ENCODE peak calls at places on chromosomes 5 and 9, in six cellular contexts. One of them, this sample, is unnamed. For H3K4me1, H3K27me3 and H3K36me3, the result is how much of the 10 kb centered on the place peaks cover.

GRCh38 chr5:102858808-102859207 is 103.7 kb downstream of the PAM start:
- DNase-seq in CD8-positive, alpha-beta T cell: no peak
- DNase-seq in effector memory CD4-positive, alpha-beta T cell: no peak
- DNase-seq in psoas muscle: no peak
- DNase-seq in tibial artery: no peak
- DNase-seq in Caco-2: no peak
- DNase-seq in this sample: no peak

GRCh38 chr9:21761309-21761901 is 41.0 kb upstream of the MTAP start:
- DNase-seq in CD8-positive, alpha-beta T cell: no peak
- DNase-seq in effector memory CD4-positive, alpha-beta T cell: no peak
- DNase-seq in psoas muscle: no peak
- DNase-seq in tibial artery: no peak
- DNase-seq in Caco-2: no peak
- DNase-seq in this sample: no peak

GRCh38 chr5:1748271-1748670 is 51.4 kb downstream of the MRPL36 start:
- DNase-seq in CD8-positive, alpha-beta T cell: no peak
- DNase-seq in effector memory CD4-positive, alpha-beta T cell: no peak
- DNase-seq in psoas muscle: peak
- DNase-seq in tibial artery: peak
- DNase-seq in Caco-2: no peak
- DNase-seq in this sample: no peak

GRCh38 chr9:137178939-137179630 is 7.2 kb upstream of the TMEM210 start:
- DNase-seq in CD8-positive, alpha-beta T cell: no peak
- DNase-seq in effector memory CD4-positive, alpha-beta T cell: no peak
- DNase-seq in psoas muscle: no peak
- DNase-seq in tibial artery: no peak
- DNase-seq in Caco-2: no peak
- DNase-seq in this sample: no peak

GRCh38 chr9:4299006-4299795 is 667 bp downstream of the GLIS3 start:
- DNase-seq in CD8-positive, alpha-beta T cell: no peak
- DNase-seq in effector memory CD4-positive, alpha-beta T cell: no peak
- DNase-seq in psoas muscle: peak
- DNase-seq in tibial artery: peak
- DNase-seq in Caco-2: no peak
- DNase-seq in this sample: peak

GRCh38 chr5:95804765-95805539 is 17.6 kb downstream of the GLRX start:
- DNase-seq in CD8-positive, alpha-beta T cell: no peak
- DNase-seq in effector memory CD4-positive, alpha-beta T cell: no peak
- DNase-seq in psoas muscle: no peak
- DNase-seq in tibial artery: no peak
- DNase-seq in Caco-2: no peak
- DNase-seq in this sample: no peak

GRCh38 chr9:4366649-4367330 is 66.9 kb upstream of the GLIS3 start:
- DNase-seq in CD8-positive, alpha-beta T cell: no peak
- DNase-seq in effector memory CD4-positive, alpha-beta T cell: peak
- DNase-seq in psoas muscle: no peak
- DNase-seq in tibial artery: no peak
- DNase-seq in Caco-2: peak
- DNase-seq in this sample: no peak

GRCh38 chr5:62616615-62617277 is 38.1 kb downstream of the LRRC70 start:
- DNase-seq in CD8-positive, alpha-beta T cell: no peak
- DNase-seq in effector memory CD4-positive, alpha-beta T cell: no peak
- DNase-seq in psoas muscle: no peak
- DNase-seq in tibial artery: no peak
- DNase-seq in Caco-2: no peak
- DNase-seq in this sample: no peak

GRCh38 chr5:3597727-3598082 is 2.1 kb downstream of the IRX1 start:
- DNase-seq in CD8-positive, alpha-beta T cell: no peak
- DNase-seq in effector memory CD4-positive, alpha-beta T cell: no peak
- DNase-seq in psoas muscle: no peak
- DNase-seq in tibial artery: no peak
- DNase-seq in Caco-2: no peak
- DNase-seq in this sample: no peak
- H3K4me1 ChIP-seq in CD8-positive, alpha-beta T cell: under half
- H3K4me1 ChIP-seq in effector memory CD4-positive, alpha-beta T cell: under half
- H3K4me1 ChIP-seq in psoas muscle: under half
- H3K4me1 ChIP-seq in tibial artery: under half
- H3K4me1 ChIP-seq in Caco-2: under half
- H3K4me1 ChIP-seq in this sample: under half

GRCh38 chr5:93620487-93621339 is 37.7 kb downstream of the NR2F1 start:
- DNase-seq in CD8-positive, alpha-beta T cell: peak
- DNase-seq in effector memory CD4-positive, alpha-beta T cell: peak
- DNase-seq in psoas muscle: peak
- DNase-seq in tibial artery: peak
- DNase-seq in Caco-2: peak
- DNase-seq in this sample: peak
- H3K27me3 ChIP-seq in CD8-positive, alpha-beta T cell: under half
- H3K27me3 ChIP-seq in effector memory CD4-positive, alpha-beta T cell: under half
- H3K27me3 ChIP-seq in psoas muscle: under half
- H3K27me3 ChIP-seq in tibial artery: under half
- H3K27me3 ChIP-seq in Caco-2: under half
- H3K27me3 ChIP-seq in this sample: under half

GRCh38 chr9:27564031-27564430 is 9.2 kb downstream of the C9orf72 start:
- DNase-seq in CD8-positive, alpha-beta T cell: no peak
- DNase-seq in effector memory CD4-positive, alpha-beta T cell: no peak
- DNase-seq in psoas muscle: no peak
- DNase-seq in tibial artery: no peak
- DNase-seq in Caco-2: no peak
- DNase-seq in this sample: no peak

GRCh38 chr9:27558307-27558706 is 15.0 kb downstream of the C9orf72 start:
- DNase-seq in CD8-positive, alpha-beta T cell: no peak
- DNase-seq in effector memory CD4-positive, alpha-beta T cell: no peak
- DNase-seq in psoas muscle: no peak
- DNase-seq in tibial artery: no peak
- DNase-seq in Caco-2: no peak
- DNase-seq in this sample: no peak

GRCh38 chr9:27564685-27565084 is 8.6 kb downstream of the C9orf72 start:
- DNase-seq in CD8-positive, alpha-beta T cell: no peak
- DNase-seq in effector memory CD4-positive, alpha-beta T cell: no peak
- DNase-seq in psoas muscle: no peak
- DNase-seq in tibial artery: no peak
- DNase-seq in Caco-2: no peak
- DNase-seq in this sample: no peak

GRCh38 chr9:27561697-27562096 is 11.6 kb downstream of the C9orf72 start:
- DNase-seq in CD8-positive, alpha-beta T cell: no peak
- DNase-seq in effector memory CD4-positive, alpha-beta T cell: no peak
- DNase-seq in psoas muscle: no peak
- DNase-seq in tibial artery: no peak
- DNase-seq in Caco-2: no peak
- DNase-seq in this sample: no peak

GRCh38 chr9:27560457-27560856 is 12.8 kb downstream of the C9orf72 start:
- DNase-seq in CD8-positive, alpha-beta T cell: no peak
- DNase-seq in effector memory CD4-positive, alpha-beta T cell: no peak
- DNase-seq in psoas muscle: no peak
- DNase-seq in tibial artery: no peak
- DNase-seq in Caco-2: no peak
- DNase-seq in this sample: no peak
- H3K36me3 ChIP-seq in CD8-positive, alpha-beta T cell: under half
- H3K36me3 ChIP-seq in effector memory CD4-positive, alpha-beta T cell: under half
- H3K36me3 ChIP-seq in psoas muscle: under half
- H3K36me3 ChIP-seq in tibial artery: under half
- H3K36me3 ChIP-seq in Caco-2: under half
- H3K36me3 ChIP-seq in this sample: under half

DNA sequence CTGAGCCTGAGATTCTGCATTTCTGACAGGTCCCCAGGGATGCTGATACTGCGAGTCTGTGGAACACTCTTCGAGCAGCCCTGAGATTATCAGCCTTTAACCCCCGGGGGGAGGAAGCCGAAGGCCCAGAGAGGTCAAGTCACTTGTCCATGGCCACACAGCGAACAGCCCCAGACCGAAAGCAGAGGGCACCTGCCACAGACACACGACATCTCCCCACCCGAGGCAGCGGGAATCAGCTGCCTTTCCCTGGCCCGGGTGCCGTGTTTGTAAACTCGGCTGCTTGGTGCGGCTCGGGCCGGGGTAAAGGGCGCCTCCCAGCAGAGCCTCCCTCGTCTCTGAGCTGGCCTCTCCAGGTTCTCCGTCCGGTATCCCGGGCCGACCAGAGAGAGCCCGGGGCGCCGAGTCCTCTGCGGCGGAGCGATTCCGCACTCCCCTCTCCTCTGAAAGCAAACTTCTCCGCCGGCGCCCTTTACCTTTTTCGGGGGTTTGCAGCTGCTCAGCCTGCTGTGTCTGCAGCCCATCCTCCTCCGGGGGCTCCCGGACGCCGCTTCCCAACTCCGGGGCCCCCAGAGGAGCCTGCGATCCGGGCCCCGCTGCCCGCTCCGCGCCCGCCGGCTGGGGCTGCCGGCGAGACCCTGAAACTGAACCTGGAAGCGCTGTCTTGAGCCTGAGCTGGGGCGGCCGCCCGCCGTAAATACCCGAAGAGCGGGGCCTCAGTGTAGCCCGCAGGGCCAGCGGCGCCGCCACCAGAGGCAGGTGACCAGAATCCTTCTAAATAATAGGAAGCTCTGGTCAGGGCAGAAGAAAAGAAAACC is at the start of gene CCDC69:
- DNase-seq in CD8-positive, alpha-beta T cell: peak
- DNase-seq in effector memory CD4-positive, alpha-beta T cell: peak
- DNase-seq in psoas muscle: peak
- DNase-seq in tibial artery: peak
- DNase-seq in Caco-2: peak
- DNase-seq in this sample: peak
- H3K4me1 ChIP-seq in CD8-positive, alpha-beta T cell: half or more
- H3K4me1 ChIP-seq in effector memory CD4-positive, alpha-beta T cell: under half
- H3K4me1 ChIP-seq in psoas muscle: under half
- H3K4me1 ChIP-seq in tibial artery: under half
- H3K4me1 ChIP-seq in Caco-2: under half
- H3K4me1 ChIP-seq in this sample: under half

GRCh38 chr5:168985454-168985853 is 315.5 kb downstream of the SLIT3 start:
- DNase-seq in CD8-positive, alpha-beta T cell: no peak
- DNase-seq in effector memory CD4-positive, alpha-beta T cell: no peak
- DNase-seq in psoas muscle: no peak
- DNase-seq in tibial artery: no peak
- DNase-seq in Caco-2: no peak
- DNase-seq in this sample: no peak

GRCh38 chr5:168988699-168989098 is 312.2 kb downstream of the SLIT3 start:
- DNase-seq in CD8-positive, alpha-beta T cell: no peak
- DNase-seq in effector memory CD4-positive, alpha-beta T cell: no peak
- DNase-seq in psoas muscle: no peak
- DNase-seq in tibial artery: no peak
- DNase-seq in Caco-2: no peak
- DNase-seq in this sample: no peak

GRCh38 chr5:168984135-168984675 is 316.7 kb downstream of the SLIT3 start:
- DNase-seq in CD8-positive, alpha-beta T cell: no peak
- DNase-seq in effector memory CD4-positive, alpha-beta T cell: no peak
- DNase-seq in psoas muscle: no peak
- DNase-seq in tibial artery: no peak
- DNase-seq in Caco-2: no peak
- DNase-seq in this sample: no peak

GRCh38 chr5:168989731-168990505 is 311.0 kb downstream of the SLIT3 start:
- DNase-seq in CD8-positive, alpha-beta T cell: no peak
- DNase-seq in effector memory CD4-positive, alpha-beta T cell: no peak
- DNase-seq in psoas muscle: no peak
- DNase-seq in tibial artery: no peak
- DNase-seq in Caco-2: no peak
- DNase-seq in this sample: no peak

DNA sequence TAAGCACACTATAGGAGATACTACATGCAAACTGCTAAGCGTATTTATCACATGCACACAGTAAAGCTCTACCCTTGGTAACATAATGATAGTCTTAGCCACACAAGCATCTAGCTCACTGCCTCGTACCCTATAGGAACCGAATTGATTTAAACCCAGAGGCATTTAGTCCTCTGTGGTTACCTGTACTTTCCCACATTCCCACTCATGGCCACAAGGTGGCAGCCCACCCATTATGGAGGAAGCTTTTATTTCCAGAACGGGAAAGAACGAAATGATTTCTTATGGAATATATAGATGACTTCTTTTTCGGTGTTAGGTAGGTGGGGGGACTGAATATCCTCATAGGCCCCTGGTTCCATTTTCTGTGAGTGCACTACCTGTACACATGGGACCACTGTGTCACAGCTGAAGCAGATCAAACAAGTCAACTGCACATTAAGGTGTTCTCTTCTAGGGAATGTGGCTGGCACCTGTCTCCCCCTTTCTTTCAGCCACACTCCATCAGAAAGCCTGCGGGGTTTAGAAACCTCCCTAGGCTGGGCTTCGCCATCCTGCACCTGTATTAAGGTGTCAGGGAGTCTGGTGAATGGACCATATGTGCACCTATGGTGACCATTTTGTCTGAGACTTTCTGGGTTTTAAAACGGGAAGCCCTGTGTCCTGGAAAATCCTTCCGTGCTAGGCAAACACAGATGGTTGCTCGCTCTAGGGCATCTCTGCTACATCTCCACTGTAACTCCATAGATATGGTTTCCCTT is 313.2 kb downstream of the SLIT3 start:
- DNase-seq in CD8-positive, alpha-beta T cell: peak
- DNase-seq in effector memory CD4-positive, alpha-beta T cell: no peak
- DNase-seq in psoas muscle: peak
- DNase-seq in tibial artery: peak
- DNase-seq in Caco-2: peak
- DNase-seq in this sample: peak
- H3K27me3 ChIP-seq in CD8-positive, alpha-beta T cell: under half
- H3K27me3 ChIP-seq in effector memory CD4-positive, alpha-beta T cell: under half
- H3K27me3 ChIP-seq in psoas muscle: under half
- H3K27me3 ChIP-seq in tibial artery: under half
- H3K27me3 ChIP-seq in Caco-2: under half
- H3K27me3 ChIP-seq in this sample: under half

DNA sequence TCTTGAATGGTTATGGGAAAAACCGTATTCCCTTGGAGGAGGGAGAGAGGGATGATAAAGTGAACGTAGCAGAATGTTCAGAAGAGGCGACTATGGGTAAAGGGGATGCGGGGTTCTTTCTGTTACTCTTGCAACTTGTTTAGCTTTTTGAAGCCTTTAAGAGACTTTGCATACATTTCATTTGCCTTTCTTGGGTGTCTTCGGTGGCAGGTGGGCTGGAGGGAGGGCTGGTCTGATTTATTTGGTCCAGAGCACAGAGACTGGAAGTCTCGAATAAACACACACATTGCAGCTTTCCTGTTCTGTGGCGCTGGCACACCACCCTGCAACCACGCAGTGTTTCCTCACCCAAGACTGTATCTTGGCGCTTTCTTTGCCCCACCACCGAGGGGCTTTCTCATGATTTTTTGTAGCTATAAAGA is 23.2 kb downstream of the TTF1 start:
- DNase-seq in CD8-positive, alpha-beta T cell: no peak
- DNase-seq in effector memory CD4-positive, alpha-beta T cell: no peak
- DNase-seq in psoas muscle: no peak
- DNase-seq in tibial artery: no peak
- DNase-seq in Caco-2: no peak
- DNase-seq in this sample: no peak
- H3K36me3 ChIP-seq in CD8-positive, alpha-beta T cell: under half
- H3K36me3 ChIP-seq in effector memory CD4-positive, alpha-beta T cell: half or more
- H3K36me3 ChIP-seq in psoas muscle: under half
- H3K36me3 ChIP-seq in tibial artery: half or more
- H3K36me3 ChIP-seq in Caco-2: under half
- H3K36me3 ChIP-seq in this sample: under half

DNA sequence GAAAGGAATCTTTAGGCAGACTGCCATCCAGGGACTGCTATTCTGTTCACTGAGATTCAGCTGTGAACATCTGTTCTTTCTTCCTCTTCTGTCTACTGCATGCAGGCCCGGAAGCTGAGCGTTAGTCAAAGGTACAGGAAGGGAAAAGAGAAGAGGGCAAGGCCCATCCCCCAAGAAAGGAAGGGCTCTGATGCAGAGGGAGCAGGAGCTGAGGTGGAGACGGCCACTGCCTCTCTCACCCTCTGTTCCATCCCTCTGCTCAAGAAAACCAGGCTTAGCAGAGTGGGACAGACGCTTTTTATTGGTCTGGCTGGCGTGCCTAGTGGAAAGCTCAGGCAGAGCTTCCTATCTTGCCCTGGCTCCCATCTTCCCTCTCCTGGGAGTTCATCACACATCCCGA is 57.5 kb downstream of the PFDN1 start:
- DNase-seq in CD8-positive, alpha-beta T cell: no peak
- DNase-seq in effector memory CD4-positive, alpha-beta T cell: no peak
- DNase-seq in psoas muscle: no peak
- DNase-seq in tibial artery: peak
- DNase-seq in Caco-2: no peak
- DNase-seq in this sample: no peak
- H3K4me1 ChIP-seq in CD8-positive, alpha-beta T cell: under half
- H3K4me1 ChIP-seq in effector memory CD4-positive, alpha-beta T cell: under half
- H3K4me1 ChIP-seq in psoas muscle: half or more
- H3K4me1 ChIP-seq in tibial artery: under half
- H3K4me1 ChIP-seq in Caco-2: under half
- H3K4me1 ChIP-seq in this sample: under half